ENCODE peak calls at places on chromosomes 12 and 14, in seven cellular contexts. C is B cell, K is heart right ventricle, P is AG09309, V is MCF 10A, S is HCT116, Q is left lung. R is an unnamed sample.
A peak's percentile ranks its signal among the peaks of the same experiment; 100 is the strongest.

GRCh38 chr12:12482959-12483358 is 79.7 kb downstream of the DUSP16 start:
- DNase-seq in V (no peak), C (no peak), P (no peak), Q (no peak), K (no peak), S (no peak), R (no peak)

GRCh38 chr12:127770123-127770522 is 496.8 kb upstream of the TMEM132C start:
- DNase-seq in V (no peak), S (no peak), K (no peak), P (no peak), Q (no peak), C (no peak), R (no peak)

GRCh38 chr14:29111554-29111953 is 345.0 kb downstream of the FOXG1 start:
- DNase-seq in C (no peak), Q (no peak), V (no peak), S (no peak), P (no peak), K (no peak), R (peak; percentile 5)

GRCh38 chr12:62725781-62726180 is 209.2 kb downstream of the PPM1H start:
- DNase-seq in K (no peak), S (no peak), V (no peak), C (no peak), Q (no peak), P (no peak), R (no peak)

GRCh38 chr14:91402278-91403068 is 15.1 kb downstream of the CCDC88C start:
- DNase-seq in Q (no peak), K (peak; percentile 51), V (no peak), P (no peak), S (no peak), C (no peak), R (no peak)

GRCh38 chr12:117452071-117452470 is 90.6 kb upstream of the NOS1 start:
- DNase-seq in Q (no peak), V (no peak), S (no peak), P (no peak), C (no peak), K (no peak), R (no peak)

GRCh38 chr12:50066402-50066801 is 9.0 kb downstream of the ASIC1 start:
- DNase-seq in K (no peak), C (no peak), V (no peak), Q (no peak), P (peak; percentile 59), S (no peak), R (peak; percentile 91)

GRCh38 chr12:20950248-20950647 is 139.7 kb downstream of the SLCO1B3 start:
- DNase-seq in C (no peak), P (no peak), V (peak; percentile 48), Q (no peak), S (peak; percentile 18), K (no peak), R (no peak)

GRCh38 chr12:123948401-123949117 is 24.1 kb downstream of the CCDC92 start:
- DNase-seq in V (no peak), Q (no peak), K (no peak), P (no peak), S (no peak), C (no peak), R (no peak)

GRCh38 chr14:78319826-78320635 is 149.9 kb downstream of the NRXN3 start:
- DNase-seq in Q (no peak), V (no peak), K (no peak), P (no peak), S (no peak), C (no peak), R (no peak)

GRCh38 chr12:1758887-1759286 is 61.5 kb upstream of the LRTM2 start:
- DNase-seq in C (no peak), K (no peak), Q (no peak), P (no peak), S (no peak), V (no peak), R (no peak)

GRCh38 chr14:94382684-94383663 is 5.4 kb downstream of the SERPINA1 start:
- DNase-seq in Q (no peak), P (no peak), V (no peak), C (no peak), K (no peak), S (no peak), R (no peak)

GRCh38 chr12:105725054-105725453 is 394.6 kb downstream of the C12orf75 start:
- DNase-seq in P (no peak), S (no peak), V (no peak), C (no peak), K (no peak), Q (no peak), R (no peak)

GRCh38 chr12:2813573-2814185 is 1.2 kb downstream of the ITFG2 start:
- DNase-seq in P (peak; percentile 43), S (peak; percentile 41), K (peak; percentile 37), Q (no peak), V (peak; percentile 81), C (peak; percentile 51), R (peak; percentile 66)

GRCh38 chr14:25007832-25008231 is 42.1 kb downstream of the STXBP6 start:
- DNase-seq in V (no peak), K (peak; percentile 10), C (no peak), S (no peak), Q (no peak), P (no peak), R (no peak)

GRCh38 chr14:21267886-21268611 is 1.2 kb downstream of the HNRNPC start:
- DNase-seq in S (no peak), C (no peak), Q (no peak), P (no peak), K (no peak), V (no peak), R (no peak)

GRCh38 chr14:21268612-21269251 is 510 bp downstream of the HNRNPC start:
- DNase-seq in Q (no peak), K (peak; percentile 40), V (peak; percentile 70), C (no peak), S (peak; percentile 24), P (no peak), R (peak; percentile 28)

GRCh38 chr12:57201219-57201618 is 15.4 kb upstream of the NXPH4 start:
- DNase-seq in C (no peak), Q (no peak), P (no peak), V (no peak), K (no peak), S (no peak), R (no peak)

GRCh38 chr12:52496590-52497071 is 3.6 kb upstream of the KRT6A start:
- DNase-seq in Q (no peak), P (no peak), K (no peak), S (peak; percentile 80), C (no peak), V (peak; percentile 89), R (peak; percentile 53)

GRCh38 chr12:131535779-131536178 is 175.1 kb upstream of the SFSWAP start:
- DNase-seq in P (no peak), V (no peak), C (no peak), S (no peak), Q (no peak), K (no peak), R (no peak)

GRCh38 chr12:30990316-30990715 is 63.8 kb downstream of the TSPAN11 start:
- DNase-seq in K (no peak), S (no peak), V (no peak), Q (peak; percentile 60), C (no peak), P (no peak), R (no peak)

GRCh38 chr12:12338528-12339168 is 11.4 kb downstream of the MANSC1 start:
- DNase-seq in S (no peak), V (peak; percentile 87), C (no peak), Q (no peak), K (no peak), P (no peak), R (no peak)

GRCh38 chr12:34335819-34336262 is 313.5 kb downstream of the ALG10 start:
- DNase-seq in P (no peak), C (no peak), S (no peak), V (no peak), Q (no peak), K (no peak), R (no peak)
- TF ChIP-seq CTCF in P (no peak), C (no peak), S (no peak), V (no peak), Q (no peak), K (no peak), R (no peak)

GRCh38 chr14:96227428-96227827 is 22.8 kb downstream of the BDKRB2 start:
- DNase-seq in S (no peak), Q (no peak), P (no peak), K (no peak), V (no peak), C (no peak), R (no peak)
- TF ChIP-seq CTCF in S (no peak), Q (no peak), P (no peak), K (no peak), V (no peak), C (no peak), R (no peak)

DNA sequence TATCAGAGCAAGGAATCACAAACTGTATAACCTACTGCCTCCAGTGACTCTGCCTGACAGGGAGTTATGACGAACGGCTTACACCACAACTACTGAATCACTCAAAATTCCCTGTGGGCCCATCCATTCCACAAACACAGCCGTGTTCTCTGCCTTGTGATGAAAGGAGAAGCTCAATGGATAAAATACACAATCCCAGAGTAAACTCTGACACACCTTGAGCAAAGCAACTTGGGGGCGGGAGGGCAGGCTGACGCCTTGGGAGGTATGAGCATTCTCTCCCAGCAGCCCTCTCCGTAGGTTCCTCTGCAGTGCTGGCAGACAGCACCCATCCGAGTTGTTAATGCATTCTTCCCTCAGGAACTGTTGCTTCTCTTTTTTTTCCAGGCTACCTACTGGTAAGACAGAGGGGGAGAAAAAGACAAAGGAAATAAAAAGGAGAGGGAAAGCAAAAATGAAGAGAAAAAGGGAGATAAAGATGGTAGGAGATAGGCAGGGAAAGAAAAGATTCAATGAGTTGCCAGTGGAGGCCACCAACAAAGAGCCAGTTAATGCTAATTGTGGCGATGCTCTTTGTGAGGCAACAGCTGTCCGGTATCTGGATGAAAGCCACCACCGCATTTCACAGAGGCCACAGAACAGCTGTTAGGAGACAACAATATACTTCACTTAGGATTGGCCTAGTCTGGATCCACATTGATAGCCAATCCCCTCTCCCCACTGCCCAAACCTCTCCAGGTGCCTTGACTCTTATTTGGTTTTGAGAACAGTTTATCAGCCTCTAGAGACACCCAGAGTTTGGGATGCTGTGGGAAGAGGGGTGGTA is 4.7 kb upstream of the DIO2 start:
- DNase-seq in Q (no peak), V (peak; percentile 23), S (no peak), C (no peak), P (no peak), K (peak; percentile 66), R (no peak)
- TF ChIP-seq CTCF in Q (no peak), V (no peak), S (no peak), C (no peak), P (no peak), K (no peak), R (no peak)

DNA sequence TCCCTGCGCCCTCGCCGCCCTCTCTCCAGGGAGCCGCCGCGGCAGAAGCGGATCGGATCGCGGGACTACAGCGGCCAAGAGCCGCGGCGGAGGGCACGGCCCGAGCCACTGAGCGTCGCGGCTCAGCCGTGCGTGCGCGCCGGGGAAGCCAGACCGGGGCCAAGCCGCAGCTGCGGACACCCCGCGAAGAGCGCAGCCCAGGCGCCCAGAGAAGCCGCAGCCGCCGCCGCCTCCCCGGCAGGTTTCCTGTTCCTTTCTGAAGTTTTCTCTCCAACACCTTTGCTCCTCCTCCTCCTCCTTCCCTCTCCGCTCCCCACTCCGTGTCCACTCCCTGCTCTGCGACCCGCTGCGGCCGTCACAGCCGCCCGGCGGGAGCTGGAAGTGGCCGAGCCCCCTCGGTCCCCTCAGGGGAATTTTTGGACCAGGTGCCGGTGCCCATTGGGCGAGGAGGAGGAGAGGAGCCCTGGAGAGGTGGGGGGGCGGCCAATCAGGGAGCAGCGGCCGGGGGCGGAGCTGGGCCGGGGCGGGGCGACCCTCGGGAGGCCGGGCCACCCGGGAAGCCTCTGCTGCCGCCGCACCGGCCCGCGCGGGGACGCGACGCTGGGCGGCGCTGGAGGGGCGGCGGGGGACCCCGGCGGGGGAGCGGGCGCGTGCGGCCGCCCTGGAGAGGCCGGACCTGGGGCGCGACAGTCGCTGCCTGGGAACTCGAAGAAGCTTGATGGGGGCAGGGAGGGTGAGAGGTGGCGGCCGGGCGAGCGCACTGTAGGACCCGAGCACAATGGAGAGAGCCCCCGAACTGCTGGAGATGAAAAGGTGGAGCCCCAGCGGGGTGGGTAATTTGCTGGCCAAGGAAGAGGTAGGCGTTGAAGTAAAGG is at the start of gene ITPR2:
- DNase-seq in P (no peak), Q (peak; percentile 98), C (peak; percentile 99), V (peak; percentile 96), K (peak; percentile 96), S (peak; percentile 74), R (peak; percentile 80)
- TF ChIP-seq CTCF in P (no peak), Q (peak; percentile 13), C (peak; percentile 56), V (peak; percentile 38), K (peak; percentile 65), S (no peak), R (peak; percentile 23)

R was measured in HFFc6.